ENCODE peak calls at places on chromosomes 11 and 22, in eight cellular contexts. Y is endodermal cell, A is adipocyte, F is hypothalamus, J is cardiac septum, R is heart left ventricle, W is OCI-LY7, T is GM12865. S is an unnamed sample.

GRCh38 chr11:47436726-47437125 is 10.5 kb upstream of the PSMC3 start:
- DNase-seq in Y (no peak), A (no peak), F (no peak), J (no peak), R (no peak), W (no peak), T (no peak), S (no peak)

GRCh38 chr11:71485063-71485399 is 32.0 kb downstream of the NADSYN1 start:
- DNase-seq in Y (no peak), A (no peak), F (no peak), J (peak; percentile 63), R (no peak), W (no peak), T (no peak), S (no peak)

GRCh38 chr11:46363031-46363407 is 15.8 kb downstream of the DGKZ start:
- DNase-seq in Y (no peak), A (peak; percentile 41), F (no peak), J (peak; percentile 89), R (peak; percentile 81), W (no peak), T (no peak), S (peak; percentile 65)

GRCh38 chr11:73493838-73494598 is 103.9 kb downstream of the FAM168A start:
- DNase-seq in Y (peak; percentile 88), A (peak; percentile 32), F (no peak), J (no peak), R (no peak), W (no peak), T (no peak), S (no peak)

GRCh38 chr11:68583047-68583446 is 101.3 kb upstream of the GAL start:
- DNase-seq in Y (no peak), A (peak; percentile 80), F (no peak), J (no peak), R (no peak), W (no peak), T (no peak), S (no peak)

GRCh38 chr11:31796523-31797226 is 14.4 kb downstream of the PAX6 start:
- DNase-seq in Y (no peak), A (no peak), F (no peak), J (no peak), R (no peak), W (no peak), T (no peak), S (no peak)

GRCh38 chr22:43390166-43390565 is 21.6 kb upstream of the MPPED1 start:
- DNase-seq in Y (no peak), A (no peak), F (no peak), J (no peak), R (no peak), W (no peak), T (no peak), S (no peak)

GRCh38 chr22:27382947-27383346 is 418.6 kb downstream of the MN1 start:
- DNase-seq in Y (no peak), A (no peak), F (no peak), J (no peak), R (no peak), W (no peak), T (no peak), S (no peak)

GRCh38 chr22:50143096-50143495 is 27.4 kb upstream of the PANX2 start:
- DNase-seq in Y (no peak), A (no peak), F (no peak), J (no peak), R (no peak), W (no peak), T (no peak), S (no peak)

GRCh38 chr11:2166091-2166851 is 5.3 kb upstream of the INS start:
- DNase-seq in Y (peak; percentile 86), A (peak; percentile 33), F (no peak), J (no peak), R (no peak), W (no peak), T (peak; percentile 11), S (no peak)

GRCh38 chr22:37368058-37368457 is 59.2 kb downstream of the ELFN2 start:
- DNase-seq in Y (no peak), A (no peak), F (no peak), J (no peak), R (no peak), W (no peak), T (no peak), S (no peak)

S was measured in tibial artery.